ENCODE peak calls at places on chromosomes 16 and 17, in five cellular contexts. Q is activated CD8-positive, alpha-beta T cell treated with anti-CD3 and anti-CD28 coated beads, Interleukin-2, amount 10 ng/mL, durations not matched to agents 7 days and 5 days; J is NCI-H82; E is GM13976; G is heart right ventricle. B is an unnamed sample.

GRCh38 chr17:80189611-80190010 is 19.8 kb downstream of the CARD14 start:
- DNase-seq in Q (no peak), J (no peak), E (no peak), G (no peak), B (no peak)

GRCh38 chr17:81809556-81809998 is 5.6 kb downstream of the GCGR start:
- DNase-seq in Q (no peak), J (no peak), E (no peak), G (no peak), B (no peak)

GRCh38 chr17:79790805-79791353 is 6.0 kb downstream of the CBX8 start:
- DNase-seq in Q (no peak), J (no peak), E (no peak), G (peak; percentile 8), B (no peak)

GRCh38 chr17:38465420-38466345 is 37.4 kb downstream of the ARHGAP23 start:
- DNase-seq in Q (no peak), J (no peak), E (peak; percentile 34), G (peak; percentile 74), B (no peak)

GRCh38 chr16:29808219-29808900 is 2.0 kb downstream of the MAZ start:
- DNase-seq in Q (peak; percentile 60), J (peak; percentile 54), E (no peak), G (no peak), B (no peak)

GRCh38 chr16:60274431-60275017 is 1540.4 kb upstream of the GOT2 start:
- DNase-seq in Q (no peak), J (no peak), E (no peak), G (no peak), B (no peak)

GRCh38 chr16:87432330-87432915 is 40.3 kb downstream of the MAP1LC3B start:
- DNase-seq in Q (no peak), J (no peak), E (no peak), G (no peak), B (no peak)

GRCh38 chr16:89924298-89924924 is 1.3 kb downstream of the TUBB3 start:
- DNase-seq in Q (peak; percentile 64), J (peak; percentile 82), E (no peak), G (no peak), B (peak; percentile 48)

GRCh38 chr17:49677134-49677932 is 564 bp downstream of the SPOP start:
- DNase-seq in Q (peak; percentile 97), J (peak; percentile 97), E (peak; percentile 95), G (peak; percentile 98), B (peak; percentile 96)

GRCh38 chr17:57261084-57261461 is 4.8 kb downstream of the MSI2 start:
- DNase-seq in Q (no peak), J (no peak), E (no peak), G (no peak), B (no peak)

GRCh38 chr17:37446027-37446426 is 39.3 kb downstream of the TADA2A start:
- DNase-seq in Q (no peak), J (peak; percentile 40), E (peak; percentile 46), G (no peak), B (no peak)

GRCh38 chr17:56833023-56833811 is 503 bp downstream of the C17orf67 start:
- DNase-seq in Q (peak; percentile 82), J (peak; percentile 93), E (peak; percentile 82), G (peak; percentile 60), B (peak; percentile 37)

GRCh38 chr16:5056347-5056746 is 9.4 kb downstream of the C16orf89 start:
- DNase-seq in Q (peak; percentile 67), J (peak; percentile 75), E (peak; percentile 78), G (no peak), B (no peak)

GRCh38 chr17:1484586-1485310 is 7.7 kb downstream of the MYO1C start:
- DNase-seq in Q (peak; percentile 56), J (peak; percentile 92), E (peak; percentile 82), G (peak; percentile 64), B (peak; percentile 41)

GRCh38 chr17:78359216-78359935 is 501 bp downstream of the SOCS3 start:
- DNase-seq in Q (no peak), J (no peak), E (no peak), G (peak; percentile 43), B (peak; percentile 43)

GRCh38 chr16:11417487-11417886 is 72.2 kb downstream of the RMI2 start:
- DNase-seq in Q (no peak), J (no peak), E (no peak), G (peak; percentile 64), B (no peak)

GRCh38 chr16:31487720-31488629 is 5.1 kb downstream of the SLC5A2 start:
- DNase-seq in Q (peak; percentile 72), J (peak; percentile 69), E (peak; percentile 85), G (peak; percentile 47), B (peak; percentile 30)

B was measured in progenitor cell of endocrine pancreas.